ENCODE peak calls at places on chromosomes 11 and 22, in five cellular contexts. D is neuronal stem cell, Z is mesendoderm, F is H9, X is H1. T is an unnamed sample.

GRCh38 chr11:109735139-109735538 is 313.1 kb downstream of the C11orf87 start:
- DNase-seq in D (no peak), Z (no peak), X (no peak), F (no peak), T (peak)

GRCh38 chr11:11856638-11857037 is 14.9 kb downstream of the USP47 start:
- DNase-seq in F (no peak), D (no peak), X (no peak), Z (no peak), T (no peak)

GRCh38 chr11:128841461-128842072 is 25.5 kb downstream of the KCNJ1 start:
- DNase-seq in D (no peak), X (no peak), F (no peak), Z (no peak), T (no peak)

GRCh38 chr11:130979386-130979972 is 63.2 kb upstream of the SNX19 start:
- DNase-seq in Z (peak), D (no peak), F (no peak), X (no peak), T (peak)

GRCh38 chr11:12281571-12282478 is 95.5 kb upstream of the PARVA start:
- DNase-seq in F (peak), D (peak), Z (peak), X (peak), T (peak)

GRCh38 chr22:42974223-42974622 is 40.7 kb downstream of the PACSIN2 start:
- DNase-seq in X (no peak), D (no peak), F (no peak), Z (no peak), T (no peak)

GRCh38 chr11:105799728-105800462 is 190.0 kb downstream of the GRIA4 start:
- DNase-seq in F (no peak), D (no peak), X (no peak), Z (no peak), T (no peak)

GRCh38 chr11:134101292-134101691 is 32.4 kb downstream of the JAM3 start:
- DNase-seq in X (no peak), D (no peak), F (no peak), Z (no peak), T (peak)

GRCh38 chr11:71947498-71947897 is 18.7 kb downstream of the RNF121 start:
- DNase-seq in F (no peak), X (no peak), D (no peak), Z (no peak), T (no peak)

GRCh38 chr11:134958336-134958640 is 546.2 kb upstream of the B3GAT1 start:
- DNase-seq in X (no peak), F (no peak), D (no peak), Z (no peak), T (no peak)

GRCh38 chr11:70365536-70365912 is 32.8 kb upstream of the CTTN start:
- DNase-seq in D (no peak), X (no peak), Z (no peak), F (no peak), T (no peak)

GRCh38 chr11:66136752-66137123 is 66.7 kb downstream of the PACS1 start:
- DNase-seq in X (no peak), D (no peak), F (no peak), Z (no peak), T (peak)

GRCh38 chr11:86469491-86470388 is 95.1 kb downstream of the CCDC81 start:
- DNase-seq in F (no peak), X (no peak), Z (no peak), D (no peak), T (peak)

GRCh38 chr11:133492895-133493294 is 39.4 kb downstream of the OPCML start:
- DNase-seq in X (no peak), F (no peak), Z (no peak), D (no peak), T (no peak)

GRCh38 chr11:76445122-76446084 is 585 bp downstream of the EMSY start:
- DNase-seq in F (peak), D (peak), X (peak), Z (peak), T (peak)
- H4K8ac ChIP-seq in F (no peak), D (no peak), X (peak), Z (no peak), T (peak)

GRCh38 chr11:74325649-74326645 is 14.5 kb upstream of the P4HA3 start:
- DNase-seq in D (no peak), F (no peak), Z (no peak), X (no peak), T (peak)
- H2AK5ac ChIP-seq in D (no peak), F (no peak), Z (no peak), X (no peak), T (no peak)

DNA sequence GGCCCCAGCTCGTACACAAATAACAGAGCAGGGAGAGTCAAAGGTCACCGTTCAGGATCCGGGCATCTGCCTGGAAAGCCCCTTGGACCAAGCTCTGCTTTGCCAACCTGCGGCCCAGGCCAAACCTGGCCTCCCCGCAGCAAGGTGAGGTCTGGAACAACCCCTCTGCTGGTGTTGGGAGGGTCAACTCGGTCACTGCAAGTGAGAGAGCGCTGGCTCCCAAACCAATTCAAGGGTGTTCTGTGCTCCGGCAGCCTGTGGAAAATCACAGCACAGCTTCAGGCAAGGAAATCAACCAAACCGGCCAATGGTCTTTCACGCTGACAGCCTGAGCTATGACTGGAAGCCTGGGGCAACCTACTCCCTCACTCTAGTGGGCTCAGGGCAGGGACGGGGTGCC is 63.4 kb downstream of the MYH9 start:
- DNase-seq in X (no peak), F (no peak), D (no peak), Z (no peak), T (no peak)
- H4K8ac ChIP-seq in X (no peak), F (no peak), D (no peak), Z (no peak), T (peak)

DNA sequence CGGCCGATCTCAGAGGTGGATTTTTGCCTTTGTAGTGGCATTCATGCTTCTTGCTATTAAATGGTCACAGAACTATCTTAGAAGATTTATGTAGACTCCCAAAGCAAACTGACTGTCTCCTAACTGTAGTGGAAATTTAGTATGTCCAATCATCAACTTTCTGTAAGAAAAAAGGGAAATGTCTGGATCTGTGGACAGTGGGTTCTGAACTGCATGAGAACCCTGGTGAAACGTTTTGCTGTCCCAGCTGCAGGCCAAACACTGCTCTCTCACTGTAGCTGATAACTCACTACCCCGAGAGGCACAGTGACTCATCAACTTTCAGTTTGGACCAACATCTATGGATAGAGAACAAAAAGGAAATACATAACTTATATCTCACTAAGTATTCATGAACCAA is 387.1 kb downstream of the SOX6 start:
- DNase-seq in D (no peak), F (no peak), X (no peak), Z (peak), T (peak)
- H2AK5ac ChIP-seq in D (no peak), F (no peak), X (no peak), Z (no peak), T (no peak)

DNA sequence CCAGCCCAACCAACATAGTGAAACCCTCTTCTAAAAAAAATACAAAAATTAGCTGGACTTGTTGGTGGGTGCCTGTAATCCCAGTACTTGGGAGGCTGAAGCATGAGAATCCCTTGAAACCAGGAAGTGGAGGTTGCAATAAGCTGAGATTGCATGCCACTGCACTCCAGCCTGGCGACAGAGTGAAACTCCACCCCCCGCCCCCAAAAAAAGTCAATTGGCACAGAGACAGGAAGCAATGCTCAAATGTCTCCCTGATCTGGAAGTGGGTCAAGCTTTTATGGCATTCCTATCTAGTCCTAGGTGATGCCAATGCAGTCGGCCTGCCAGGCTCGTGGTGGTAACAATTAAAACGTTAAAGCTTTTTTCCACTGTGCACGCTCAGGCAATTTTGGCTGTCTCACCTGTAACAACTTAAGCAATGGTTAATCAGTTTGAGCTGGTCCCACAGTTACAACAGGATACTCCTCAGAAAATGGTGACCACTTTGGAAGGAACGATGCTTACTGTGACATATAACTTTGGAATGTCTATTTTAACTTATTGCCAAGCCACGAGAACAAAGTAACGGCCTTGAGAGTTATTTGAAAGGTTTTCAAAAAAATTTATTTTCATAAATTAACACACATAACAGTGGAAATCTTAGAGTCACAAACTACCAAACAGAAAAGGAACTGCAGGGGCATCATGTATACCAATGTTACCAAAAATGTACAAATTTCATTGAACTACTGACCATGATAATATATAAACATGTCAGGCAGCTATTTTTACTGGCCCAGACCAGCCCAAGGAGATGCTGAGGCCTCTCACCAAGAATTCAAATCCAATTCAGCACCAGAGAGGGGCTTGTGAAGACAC is 19.0 kb upstream of the PISD start:
- DNase-seq in D (no peak), F (no peak), X (no peak), Z (no peak), T (peak)
- H4K8ac ChIP-seq in D (no peak), F (no peak), X (no peak), Z (no peak), T (no peak)

GRCh38 chr11:114915871-114916270 is 237.5 kb downstream of the NXPE2 start:
- DNase-seq in X (no peak), Z (peak), F (no peak), D (no peak), T (no peak)

GRCh38 chr11:114909866-114910265 is 231.5 kb downstream of the NXPE2 start:
- DNase-seq in X (peak), F (peak), D (no peak), Z (peak), T (no peak)

GRCh38 chr11:114916406-114916805 is 238.1 kb downstream of the NXPE2 start:
- DNase-seq in D (no peak), F (no peak), X (no peak), Z (no peak), T (no peak)

GRCh38 chr11:114912826-114913225 is 234.5 kb downstream of the NXPE2 start:
- DNase-seq in X (no peak), D (no peak), Z (no peak), F (no peak), T (no peak)

DNA sequence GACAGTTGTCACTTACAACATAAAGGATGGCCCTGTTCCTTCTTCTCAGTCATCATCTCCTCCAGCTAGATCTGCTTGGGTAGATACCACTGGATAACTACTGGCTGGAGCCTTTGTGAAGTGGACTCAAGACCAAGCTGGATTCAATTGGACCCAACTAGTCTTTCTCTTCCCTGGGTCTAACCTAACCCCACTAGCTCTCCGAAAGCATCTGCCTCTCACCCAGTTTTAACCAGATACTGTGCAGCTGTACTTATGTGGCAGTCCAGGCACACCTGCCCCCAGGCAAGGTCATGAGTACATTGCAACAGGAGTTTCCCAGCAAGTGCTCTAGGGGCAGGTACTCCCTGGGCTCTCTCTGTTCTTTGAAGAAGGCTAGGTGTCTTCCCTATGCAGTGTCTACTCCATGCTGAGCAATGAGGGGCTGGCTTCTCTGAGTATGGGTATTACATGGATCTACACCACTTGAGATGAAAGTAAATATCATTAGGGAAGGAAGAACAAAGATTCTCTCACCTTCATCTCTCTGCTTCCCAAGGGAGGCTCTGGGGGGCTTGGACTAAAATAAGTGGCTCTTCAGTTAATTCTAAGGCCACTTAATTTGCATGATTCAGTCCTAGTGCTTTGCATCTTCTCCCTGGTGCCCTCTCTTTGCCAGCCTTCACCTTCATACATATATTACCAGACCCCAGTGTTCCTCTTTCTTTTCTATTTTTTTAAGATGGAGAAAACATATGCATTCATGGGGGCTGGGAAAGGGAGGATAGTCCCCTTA is 236.1 kb downstream of the NXPE2 start:
- DNase-seq in Z (no peak), F (no peak), X (no peak), D (no peak), T (no peak)
- H2AK5ac ChIP-seq in Z (no peak), F (no peak), X (no peak), D (no peak), T (no peak)

GRCh38 chr11:13929551-13929950 is 33.0 kb upstream of the SPON1 start:
- DNase-seq in F (no peak), Z (no peak), X (no peak), D (no peak), T (peak)

GRCh38 chr11:13924801-13925327 is 37.7 kb upstream of the SPON1 start:
- DNase-seq in F (no peak), X (no peak), D (no peak), Z (peak), T (no peak)

GRCh38 chr11:13923716-13924650 is 38.5 kb upstream of the SPON1 start:
- DNase-seq in X (no peak), F (no peak), D (no peak), Z (no peak), T (no peak)

GRCh38 chr11:13928566-13929251 is 33.8 kb upstream of the SPON1 start:
- DNase-seq in X (no peak), F (no peak), Z (peak), D (no peak), T (peak)

DNA sequence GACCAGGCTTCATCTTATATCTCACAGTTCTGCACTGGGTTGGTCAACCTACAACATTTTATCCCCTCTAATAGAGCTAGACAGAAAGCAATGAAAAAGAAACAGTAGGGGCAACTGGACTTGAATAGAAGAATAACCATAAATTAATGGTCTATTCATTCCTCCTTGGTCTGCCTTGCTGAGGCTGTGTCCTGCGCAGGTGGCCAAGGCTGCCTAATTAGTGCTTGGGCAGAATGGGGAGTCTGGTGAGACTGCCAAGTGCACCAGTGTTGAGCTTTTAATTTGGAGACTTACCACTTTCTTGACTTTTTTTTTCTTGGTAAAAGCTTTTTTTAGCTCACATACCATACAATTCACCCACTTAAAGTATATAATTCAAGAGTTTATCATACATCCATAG is 35.0 kb upstream of the SPON1 start:
- DNase-seq in Z (no peak), X (no peak), D (no peak), F (no peak), T (no peak)
- H4K8ac ChIP-seq in Z (no peak), X (no peak), D (no peak), F (no peak), T (no peak)

GRCh38 chr22:32562396-32562795 is 87.8 kb downstream of the FBXO7 start:
- DNase-seq in F (no peak), Z (no peak), X (no peak), D (no peak), T (no peak)

GRCh38 chr22:32564170-32565001 is 89.8 kb downstream of the FBXO7 start:
- DNase-seq in Z (no peak), X (no peak), D (no peak), F (no peak), T (peak)

GRCh38 chr22:32561163-32561562 is 86.6 kb downstream of the FBXO7 start:
- DNase-seq in F (no peak), X (no peak), Z (peak), D (no peak), T (no peak)

GRCh38 chr22:32562916-32563315 is 88.3 kb downstream of the FBXO7 start:
- DNase-seq in Z (no peak), F (no peak), D (no peak), X (no peak), T (peak)

GRCh38 chr22:32561756-32562155 is 87.1 kb downstream of the FBXO7 start:
- DNase-seq in X (no peak), Z (no peak), D (no peak), F (no peak), T (no peak)
- H2AK5ac ChIP-seq in X (no peak), Z (no peak), D (no peak), F (no peak), T (no peak)

T was measured in mesenchymal stem cell.